ENCODE peak calls at places on chromosome 15, in seven cellular contexts. S is cardiac muscle cell, X is transverse colon, F is heart left ventricle, R is adrenal gland, K is breast epithelium, N is uterus. V is an unnamed sample. For H3K4me1, the result is how much of the 10 kb centered on the place peaks cover.

GRCh38 chr15:78630886-78631633 is 9.9 kb downstream of the CHRNB4 start:
- DNase-seq in S (no peak), X (no peak), F (no peak), R (no peak), K (no peak), N (no peak), V (no peak)

GRCh38 chr15:77625376-77625775 is 7.3 kb downstream of the LINGO1 start:
- DNase-seq in S (no peak), X (no peak), F (no peak), R (no peak), K (no peak), N (no peak), V (no peak)

GRCh38 chr15:32959077-32959476 is 235.4 kb downstream of the FMN1 start:
- DNase-seq in S (peak), X (no peak), F (no peak), R (no peak), K (no peak), N (no peak), V (no peak)

GRCh38 chr15:76972420-76973361 is 22.2 kb upstream of the PSTPIP1 start:
- DNase-seq in S (peak), X (no peak), F (peak), R (peak), K (no peak), N (peak), V (no peak)

GRCh38 chr15:74568594-74568993 is 27.6 kb downstream of the ARID3B start:
- DNase-seq in S (no peak), X (no peak), F (no peak), R (no peak), K (no peak), N (no peak), V (no peak)

GRCh38 chr15:42037650-42038049 is 16.8 kb upstream of the PLA2G4E start:
- DNase-seq in S (no peak), X (peak), F (no peak), R (peak), K (no peak), N (no peak), V (no peak)

GRCh38 chr15:100114526-100114925 is 227.2 kb downstream of the ADAMTS17 start:
- DNase-seq in S (peak), X (no peak), F (peak), R (peak), K (no peak), N (no peak), V (no peak)

GRCh38 chr15:83132861-83133523 is 25.5 kb downstream of the TM6SF1 start:
- DNase-seq in S (no peak), X (no peak), F (no peak), R (no peak), K (no peak), N (no peak), V (no peak)

GRCh38 chr15:37007301-37007700 is 93.0 kb downstream of the MEIS2 start:
- DNase-seq in S (no peak), X (no peak), F (no peak), R (no peak), K (no peak), N (no peak), V (no peak)

GRCh38 chr15:92954578-92954977 is 54.5 kb downstream of the CHD2 start:
- DNase-seq in S (no peak), X (no peak), F (no peak), R (no peak), K (no peak), N (no peak), V (no peak)

GRCh38 chr15:29129221-29129620 is 140.4 kb downstream of the NSMCE3 start:
- DNase-seq in S (no peak), X (no peak), F (no peak), R (no peak), K (no peak), N (no peak), V (no peak)

GRCh38 chr15:66936115-66936863 is 129.1 kb upstream of the SMAD3 start:
- DNase-seq in S (peak), X (no peak), F (peak), R (peak), K (no peak), N (peak), V (no peak)

GRCh38 chr15:80536231-80536630 is 132.0 kb downstream of the ARNT2 start:
- DNase-seq in S (no peak), X (no peak), F (no peak), R (no peak), K (no peak), N (no peak), V (no peak)

GRCh38 chr15:66847565-66847991 is 145.5 kb downstream of the SMAD6 start:
- DNase-seq in S (no peak), X (peak), F (no peak), R (peak), K (no peak), N (no peak), V (no peak)

GRCh38 chr15:57769266-57769665 is 62.8 kb downstream of the POLR2M start:
- DNase-seq in S (peak), X (no peak), F (peak), R (no peak), K (no peak), N (peak), V (peak)

GRCh38 chr15:29698030-29698701 is 124.1 kb downstream of the TJP1 start:
- DNase-seq in S (peak), X (no peak), F (no peak), R (no peak), K (no peak), N (no peak), V (no peak)

GRCh38 chr15:57548835-57549234 is 42.9 kb upstream of the MYZAP start:
- DNase-seq in S (no peak), X (peak), F (no peak), R (no peak), K (no peak), N (no peak), V (no peak)

GRCh38 chr15:55168350-55168974 is 28.3 kb downstream of the RSL24D1 start:
- DNase-seq in S (peak), X (peak), F (peak), R (peak), K (no peak), N (no peak), V (peak)

GRCh38 chr15:100703671-100704070 is 101.3 kb downstream of the ASB7 start:
- DNase-seq in S (no peak), X (no peak), F (no peak), R (no peak), K (peak), N (no peak), V (no peak)

GRCh38 chr15:91572110-91572509 is 281.4 kb upstream of the SLCO3A1 start:
- DNase-seq in S (peak), X (no peak), F (no peak), R (no peak), K (peak), N (no peak), V (no peak)

GRCh38 chr15:40103124-40103858 is 5.4 kb downstream of the BMF start:
- DNase-seq in S (peak), X (peak), F (peak), R (peak), K (peak), N (peak), V (peak)

GRCh38 chr15:85541744-85542143 is 161.3 kb downstream of the AKAP13 start:
- DNase-seq in S (no peak), X (no peak), F (no peak), R (no peak), K (no peak), N (no peak), V (no peak)

GRCh38 chr15:78620021-78620838 is 566 bp downstream of the CHRNA3 start:
- DNase-seq in S (peak), X (no peak), F (no peak), R (peak), K (no peak), N (no peak), V (no peak)

GRCh38 chr15:66702770-66703539 is 919 bp downstream of the SMAD6 start:
- DNase-seq in S (peak), X (peak), F (peak), R (no peak), K (no peak), N (no peak), V (no peak)

GRCh38 chr15:91942676-91943417 is 89.3 kb downstream of the SLCO3A1 start:
- DNase-seq in S (peak), X (peak), F (peak), R (peak), K (peak), N (peak), V (peak)

GRCh38 chr15:75050283-75050682 is 26.9 kb downstream of the PPCDC start:
- DNase-seq in S (no peak), X (no peak), F (no peak), R (no peak), K (no peak), N (no peak), V (no peak)

GRCh38 chr15:26260517-26261133 is 397.5 kb upstream of the ATP10A start:
- DNase-seq in S (no peak), X (no peak), F (peak), R (peak), K (no peak), N (no peak), V (no peak)

GRCh38 chr15:59166601-59167265 is 39.9 kb upstream of the LDHAL6B start:
- DNase-seq in S (no peak), X (no peak), F (no peak), R (no peak), K (no peak), N (no peak), V (no peak)

GRCh38 chr15:60635507-60636352 is 156.8 kb upstream of the ICE2 start:
- DNase-seq in S (peak), X (no peak), F (no peak), R (no peak), K (no peak), N (no peak), V (no peak)

GRCh38 chr15:53074221-53074620 is 284.1 kb upstream of the ONECUT1 start:
- DNase-seq in S (no peak), X (no peak), F (no peak), R (no peak), K (no peak), N (no peak), V (no peak)

GRCh38 chr15:59699810-59700431 is 10.8 kb upstream of the BNIP2 start:
- DNase-seq in S (peak), X (no peak), F (no peak), R (no peak), K (no peak), N (no peak), V (no peak)

GRCh38 chr15:62886431-62887071 is 156.0 kb upstream of the TPM1 start:
- DNase-seq in S (peak), X (no peak), F (no peak), R (no peak), K (no peak), N (no peak), V (no peak)

GRCh38 chr15:100783296-100783695 is 96.3 kb upstream of the ALDH1A3 start:
- DNase-seq in S (no peak), X (no peak), F (no peak), R (peak), K (no peak), N (no peak), V (peak)

GRCh38 chr15:32099097-32099496 is 68.8 kb downstream of the CHRNA7 start:
- DNase-seq in S (no peak), X (no peak), F (no peak), R (no peak), K (no peak), N (no peak), V (no peak)

DNA sequence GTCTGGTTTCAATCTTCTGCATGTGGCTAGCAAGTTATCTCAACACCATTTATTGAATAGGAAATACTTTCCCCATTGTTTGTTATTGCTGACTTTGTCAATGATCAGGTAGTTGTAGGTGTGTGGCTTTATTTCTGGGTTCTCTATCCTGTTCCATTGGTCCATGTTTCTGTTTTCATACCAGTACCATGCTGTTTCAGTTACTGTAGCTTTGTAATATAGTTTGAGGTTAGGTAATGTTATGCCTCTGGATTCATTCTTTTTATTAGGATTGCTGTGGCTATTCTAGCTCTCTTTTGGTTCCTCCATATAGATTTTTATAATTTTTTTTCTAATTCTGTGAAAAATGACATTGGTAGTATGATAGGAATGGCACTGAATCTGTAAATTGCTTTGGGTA is 58.3 kb downstream of the LRRC49 start:
- DNase-seq in S (no peak), X (no peak), F (no peak), R (no peak), K (no peak), N (no peak), V (no peak)
- H3K4me1 ChIP-seq in S (under half), X (under half), F (under half), R (under half), K (under half), N (under half), V (under half)

GRCh38 chr15:98906712-98907083 is 100.9 kb downstream of the PGPEP1L start:
- DNase-seq in S (peak), X (no peak), F (peak), R (no peak), K (no peak), N (no peak), V (no peak)

GRCh38 chr15:98901438-98901837 is 106.2 kb downstream of the PGPEP1L start:
- DNase-seq in S (no peak), X (no peak), F (no peak), R (no peak), K (no peak), N (no peak), V (no peak)

GRCh38 chr15:98905981-98906711 is 101.4 kb downstream of the PGPEP1L start:
- DNase-seq in S (no peak), X (no peak), F (no peak), R (no peak), K (no peak), N (no peak), V (no peak)

GRCh38 chr15:98903377-98904018 is 104.1 kb downstream of the PGPEP1L start:
- DNase-seq in S (peak), X (no peak), F (no peak), R (no peak), K (no peak), N (no peak), V (no peak)

GRCh38 chr15:98904466-98905048 is 103.0 kb downstream of the PGPEP1L start:
- DNase-seq in S (peak), X (peak), F (no peak), R (peak), K (no peak), N (no peak), V (no peak)
- TF ChIP-seq CTCF in S (peak), X (peak), F (peak), R (peak), K (peak), N (peak), V (peak)

GRCh38 chr15:90211009-90211408 is 9.9 kb downstream of the SEMA4B start:
- DNase-seq in S (no peak), X (no peak), F (no peak), R (no peak), K (no peak), N (no peak), V (no peak)
- H3K4me1 ChIP-seq in S (under half), X (under half), F (under half), R (under half), K (under half), N (under half), V (under half)

GRCh38 chr15:87724330-87724729 is 532.2 kb downstream of the NTRK3 start:
- DNase-seq in S (no peak), X (peak), F (no peak), R (peak), K (no peak), N (no peak), V (no peak)
- TF ChIP-seq CTCF in S (no peak), X (no peak), F (no peak), R (no peak), K (no peak), N (no peak), V (no peak)

DNA sequence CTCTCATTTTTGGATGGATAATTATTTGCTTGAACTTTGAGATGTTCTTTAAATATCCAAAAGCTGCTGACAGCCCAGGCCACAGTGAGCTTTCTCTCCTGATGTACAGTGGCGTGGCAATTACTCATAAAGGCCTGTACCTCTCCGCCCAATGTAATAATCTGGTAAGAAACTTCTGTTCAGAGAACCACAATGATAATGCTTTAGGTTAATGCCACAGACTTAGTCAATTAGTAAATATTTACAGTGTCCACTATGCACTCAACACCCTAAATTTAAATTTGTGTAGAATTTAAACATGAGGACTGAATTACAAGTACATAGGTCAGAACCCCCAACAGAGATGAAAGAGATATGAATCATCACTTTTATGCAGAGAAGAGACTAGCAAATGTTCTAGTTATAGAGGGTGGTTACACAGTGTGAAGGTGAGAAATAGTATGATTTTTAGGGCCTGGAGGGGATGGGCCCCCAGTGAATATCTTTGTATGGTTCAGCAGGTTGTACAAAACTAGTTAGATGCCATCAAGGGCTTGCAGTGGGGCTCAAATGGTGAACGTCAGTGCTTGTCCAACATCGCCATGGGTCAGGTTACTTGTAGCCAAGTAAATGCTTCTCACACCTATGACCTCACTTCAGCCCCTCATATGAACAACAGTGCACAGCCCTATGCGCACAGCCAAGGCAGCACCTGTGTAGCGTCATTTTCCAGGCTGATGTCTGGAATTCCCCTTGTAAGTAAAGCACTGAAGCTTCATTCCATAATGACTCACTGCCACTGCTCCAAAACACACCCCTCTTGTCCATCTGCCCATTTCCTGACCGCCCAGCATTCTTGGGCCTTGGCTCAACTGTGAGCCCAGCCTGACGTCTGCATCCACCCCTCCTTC is 13.3 kb downstream of the ABHD2 start:
- DNase-seq in S (peak), X (peak), F (peak), R (peak), K (peak), N (peak), V (peak)
- H3K4me1 ChIP-seq in S (under half), X (under half), F (half or more), R (half or more), K (under half), N (under half), V (under half)